ENCODE peak calls at places on chromosomes 2 and 18, in seven cellular contexts. One of them, this sample, is unnamed.

GRCh38 chr2:134466141-134466540 is 212.3 kb downstream of the MGAT5 start:
- DNase-seq in lower lobe of right lung: no peak
- DNase-seq in CD4-positive, alpha-beta T cell: no peak
- DNase-seq in A549: peak
- DNase-seq in CD8-positive, alpha-beta memory T cell: peak
- DNase-seq in upper lobe of right lung: no peak
- DNase-seq in GM12878: peak
- DNase-seq in this sample: no peak

GRCh38 chr2:43266692-43267091 is 40.3 kb upstream of the ZFP36L2 start:
- DNase-seq in CD4-positive, alpha-beta T cell: no peak
- DNase-seq in lower lobe of right lung: peak
- DNase-seq in CD8-positive, alpha-beta memory T cell: no peak
- DNase-seq in upper lobe of right lung: peak
- DNase-seq in A549: no peak
- DNase-seq in GM12878: no peak
- DNase-seq in this sample: no peak

GRCh38 chr2:207505180-207505579 is 24.6 kb upstream of the CREB1 start:
- DNase-seq in A549: no peak
- DNase-seq in CD4-positive, alpha-beta T cell: no peak
- DNase-seq in GM12878: no peak
- DNase-seq in CD8-positive, alpha-beta memory T cell: no peak
- DNase-seq in lower lobe of right lung: no peak
- DNase-seq in upper lobe of right lung: no peak
- DNase-seq in this sample: no peak

GRCh38 chr2:174553811-174554493 is 43.7 kb downstream of the WIPF1 start:
- DNase-seq in A549: no peak
- DNase-seq in lower lobe of right lung: no peak
- DNase-seq in upper lobe of right lung: no peak
- DNase-seq in GM12878: no peak
- DNase-seq in CD4-positive, alpha-beta T cell: no peak
- DNase-seq in CD8-positive, alpha-beta memory T cell: peak
- DNase-seq in this sample: no peak

GRCh38 chr2:159555651-159556392 is 60.5 kb downstream of the BAZ2B start:
- DNase-seq in GM12878: no peak
- DNase-seq in lower lobe of right lung: no peak
- DNase-seq in A549: no peak
- DNase-seq in upper lobe of right lung: no peak
- DNase-seq in CD8-positive, alpha-beta memory T cell: no peak
- DNase-seq in CD4-positive, alpha-beta T cell: no peak
- DNase-seq in this sample: no peak

GRCh38 chr2:183009249-183009899 is 28.9 kb downstream of the NCKAP1 start:
- DNase-seq in upper lobe of right lung: no peak
- DNase-seq in CD8-positive, alpha-beta memory T cell: no peak
- DNase-seq in GM12878: no peak
- DNase-seq in CD4-positive, alpha-beta T cell: no peak
- DNase-seq in A549: no peak
- DNase-seq in lower lobe of right lung: no peak
- DNase-seq in this sample: no peak

GRCh38 chr2:173030541-173031485 is 44.8 kb upstream of the MAP3K20 start:
- DNase-seq in CD4-positive, alpha-beta T cell: no peak
- DNase-seq in CD8-positive, alpha-beta memory T cell: no peak
- DNase-seq in GM12878: no peak
- DNase-seq in A549: no peak
- DNase-seq in upper lobe of right lung: no peak
- DNase-seq in lower lobe of right lung: no peak
- DNase-seq in this sample: no peak

GRCh38 chr2:11433875-11434274 is 32.1 kb downstream of the E2F6 start:
- DNase-seq in GM12878: no peak
- DNase-seq in CD4-positive, alpha-beta T cell: no peak
- DNase-seq in CD8-positive, alpha-beta memory T cell: no peak
- DNase-seq in A549: no peak
- DNase-seq in lower lobe of right lung: no peak
- DNase-seq in upper lobe of right lung: no peak
- DNase-seq in this sample: no peak

GRCh38 chr18:45870419-45870818 is 44.9 kb downstream of the SIGLEC15 start:
- DNase-seq in upper lobe of right lung: no peak
- DNase-seq in GM12878: no peak
- DNase-seq in CD8-positive, alpha-beta memory T cell: no peak
- DNase-seq in lower lobe of right lung: no peak
- DNase-seq in CD4-positive, alpha-beta T cell: no peak
- DNase-seq in A549: no peak
- DNase-seq in this sample: no peak

GRCh38 chr2:240432820-240433801 is 2.4 kb upstream of the GPC1 start:
- DNase-seq in CD8-positive, alpha-beta memory T cell: no peak
- DNase-seq in lower lobe of right lung: peak
- DNase-seq in A549: no peak
- DNase-seq in GM12878: no peak
- DNase-seq in upper lobe of right lung: peak
- DNase-seq in CD4-positive, alpha-beta T cell: peak
- DNase-seq in this sample: no peak

GRCh38 chr2:85015653-85016360 is 44.8 kb downstream of the KCMF1 start:
- DNase-seq in A549: no peak
- DNase-seq in upper lobe of right lung: no peak
- DNase-seq in CD4-positive, alpha-beta T cell: no peak
- DNase-seq in lower lobe of right lung: no peak
- DNase-seq in GM12878: no peak
- DNase-seq in CD8-positive, alpha-beta memory T cell: no peak
- DNase-seq in this sample: no peak

GRCh38 chr2:101330253-101330921 is 21.9 kb upstream of the RNF149 start:
- DNase-seq in lower lobe of right lung: peak
- DNase-seq in upper lobe of right lung: no peak
- DNase-seq in A549: no peak
- DNase-seq in CD4-positive, alpha-beta T cell: peak
- DNase-seq in CD8-positive, alpha-beta memory T cell: no peak
- DNase-seq in GM12878: no peak
- DNase-seq in this sample: peak

GRCh38 chr2:70720124-70720523 is 47.9 kb downstream of the ADD2 start:
- DNase-seq in GM12878: no peak
- DNase-seq in CD8-positive, alpha-beta memory T cell: no peak
- DNase-seq in lower lobe of right lung: no peak
- DNase-seq in upper lobe of right lung: no peak
- DNase-seq in CD4-positive, alpha-beta T cell: no peak
- DNase-seq in A549: no peak
- DNase-seq in this sample: no peak

GRCh38 chr2:217609952-217610351 is 392.8 kb downstream of the TNS1 start:
- DNase-seq in GM12878: no peak
- DNase-seq in lower lobe of right lung: no peak
- DNase-seq in A549: no peak
- DNase-seq in CD8-positive, alpha-beta memory T cell: no peak
- DNase-seq in upper lobe of right lung: no peak
- DNase-seq in CD4-positive, alpha-beta T cell: no peak
- DNase-seq in this sample: no peak

GRCh38 chr2:211591456-211591855 is 947.1 kb downstream of the ERBB4 start:
- DNase-seq in CD4-positive, alpha-beta T cell: no peak
- DNase-seq in CD8-positive, alpha-beta memory T cell: no peak
- DNase-seq in lower lobe of right lung: no peak
- DNase-seq in GM12878: no peak
- DNase-seq in A549: no peak
- DNase-seq in upper lobe of right lung: no peak
- DNase-seq in this sample: no peak

GRCh38 chr18:44324361-44324760 is 356.3 kb upstream of the SETBP1 start:
- DNase-seq in GM12878: no peak
- DNase-seq in lower lobe of right lung: no peak
- DNase-seq in CD8-positive, alpha-beta memory T cell: no peak
- DNase-seq in A549: no peak
- DNase-seq in CD4-positive, alpha-beta T cell: no peak
- DNase-seq in upper lobe of right lung: no peak
- DNase-seq in this sample: no peak

GRCh38 chr2:106111882-106112571 is 82.1 kb downstream of the UXS1 start:
- DNase-seq in GM12878: no peak
- DNase-seq in CD4-positive, alpha-beta T cell: no peak
- DNase-seq in CD8-positive, alpha-beta memory T cell: no peak
- DNase-seq in A549: no peak
- DNase-seq in upper lobe of right lung: no peak
- DNase-seq in lower lobe of right lung: no peak
- DNase-seq in this sample: no peak

GRCh38 chr2:29361255-29361654 is 246.0 kb downstream of the CLIP4 start:
- DNase-seq in lower lobe of right lung: no peak
- DNase-seq in CD8-positive, alpha-beta memory T cell: no peak
- DNase-seq in A549: no peak
- DNase-seq in GM12878: no peak
- DNase-seq in CD4-positive, alpha-beta T cell: no peak
- DNase-seq in upper lobe of right lung: no peak
- DNase-seq in this sample: no peak

GRCh38 chr2:218286570-218287459 is 5.5 kb downstream of the TMBIM1 start:
- DNase-seq in lower lobe of right lung: peak
- DNase-seq in CD8-positive, alpha-beta memory T cell: peak
- DNase-seq in A549: peak
- DNase-seq in CD4-positive, alpha-beta T cell: peak
- DNase-seq in GM12878: peak
- DNase-seq in upper lobe of right lung: peak
- DNase-seq in this sample: peak

GRCh38 chr2:55809875-55810620 is 113.5 kb downstream of the EFEMP1 start:
- DNase-seq in A549: peak
- DNase-seq in CD4-positive, alpha-beta T cell: no peak
- DNase-seq in upper lobe of right lung: no peak
- DNase-seq in lower lobe of right lung: no peak
- DNase-seq in CD8-positive, alpha-beta memory T cell: no peak
- DNase-seq in GM12878: no peak
- DNase-seq in this sample: no peak

DNA sequence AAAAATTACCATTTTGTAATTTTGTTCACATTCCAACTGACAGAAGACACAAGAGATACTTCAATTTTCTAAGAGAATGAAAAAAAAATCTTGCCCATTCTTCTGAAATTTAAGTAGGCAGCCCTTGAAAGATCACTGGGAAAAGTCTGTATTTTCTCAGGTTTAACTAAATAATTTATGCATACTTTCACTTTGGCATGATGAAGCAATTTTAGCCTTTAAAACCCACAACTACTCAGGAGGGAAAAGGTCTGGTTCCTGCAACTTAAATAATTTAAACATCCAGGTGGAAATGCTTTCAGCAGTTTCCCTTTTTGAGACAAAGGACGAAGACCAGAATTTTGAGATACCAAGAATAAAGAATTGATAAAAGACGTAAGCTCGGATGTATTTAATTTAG is 61.4 kb downstream of the ZEB2 start:
- DNase-seq in upper lobe of right lung: no peak
- DNase-seq in A549: no peak
- DNase-seq in GM12878: no peak
- DNase-seq in CD4-positive, alpha-beta T cell: no peak
- DNase-seq in CD8-positive, alpha-beta memory T cell: no peak
- DNase-seq in lower lobe of right lung: no peak
- DNase-seq in this sample: no peak
- H3K27ac ChIP-seq in upper lobe of right lung: no peak
- H3K27ac ChIP-seq in A549: no peak
- H3K27ac ChIP-seq in GM12878: no peak
- H3K27ac ChIP-seq in CD4-positive, alpha-beta T cell: no peak
- H3K27ac ChIP-seq in CD8-positive, alpha-beta memory T cell: no peak
- H3K27ac ChIP-seq in lower lobe of right lung: peak
- H3K27ac ChIP-seq in this sample: peak

DNA sequence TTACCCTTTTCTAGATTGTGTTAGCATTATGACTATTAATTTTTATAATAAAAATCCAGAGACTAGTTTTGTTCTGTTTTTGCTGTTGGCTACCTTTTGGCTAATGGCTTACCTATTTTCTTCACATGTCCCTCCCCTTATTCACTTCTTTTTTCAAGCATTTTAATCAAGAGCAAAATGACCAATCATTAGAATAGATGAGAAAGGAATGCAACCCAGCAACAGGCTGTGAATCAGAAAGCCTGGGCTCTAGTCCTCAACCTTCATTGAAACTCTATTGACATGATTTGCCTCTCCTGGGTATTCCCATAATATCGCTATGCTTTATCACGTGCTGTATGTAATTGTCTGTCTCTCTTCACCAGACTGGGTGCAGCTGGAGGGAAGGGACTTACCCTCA is 370.1 kb downstream of the IRS1 start:
- DNase-seq in A549: no peak
- DNase-seq in GM12878: no peak
- DNase-seq in CD8-positive, alpha-beta memory T cell: no peak
- DNase-seq in upper lobe of right lung: no peak
- DNase-seq in CD4-positive, alpha-beta T cell: no peak
- DNase-seq in lower lobe of right lung: no peak
- DNase-seq in this sample: no peak
- H3K27ac ChIP-seq in A549: peak
- H3K27ac ChIP-seq in GM12878: no peak
- H3K27ac ChIP-seq in CD8-positive, alpha-beta memory T cell: no peak
- H3K27ac ChIP-seq in upper lobe of right lung: no peak
- H3K27ac ChIP-seq in CD4-positive, alpha-beta T cell: no peak
- H3K27ac ChIP-seq in lower lobe of right lung: no peak
- H3K27ac ChIP-seq in this sample: no peak

GRCh38 chr2:121695179-121695451 is 41.6 kb downstream of the NIFK start:
- DNase-seq in GM12878: no peak
- DNase-seq in CD4-positive, alpha-beta T cell: no peak
- DNase-seq in A549: no peak
- DNase-seq in lower lobe of right lung: no peak
- DNase-seq in upper lobe of right lung: no peak
- DNase-seq in CD8-positive, alpha-beta memory T cell: no peak
- DNase-seq in this sample: no peak
- H3K27ac ChIP-seq in GM12878: no peak
- H3K27ac ChIP-seq in CD4-positive, alpha-beta T cell: no peak
- H3K27ac ChIP-seq in A549: peak
- H3K27ac ChIP-seq in lower lobe of right lung: no peak
- H3K27ac ChIP-seq in upper lobe of right lung: no peak
- H3K27ac ChIP-seq in CD8-positive, alpha-beta memory T cell: no peak
- H3K27ac ChIP-seq in this sample: no peak

DNA sequence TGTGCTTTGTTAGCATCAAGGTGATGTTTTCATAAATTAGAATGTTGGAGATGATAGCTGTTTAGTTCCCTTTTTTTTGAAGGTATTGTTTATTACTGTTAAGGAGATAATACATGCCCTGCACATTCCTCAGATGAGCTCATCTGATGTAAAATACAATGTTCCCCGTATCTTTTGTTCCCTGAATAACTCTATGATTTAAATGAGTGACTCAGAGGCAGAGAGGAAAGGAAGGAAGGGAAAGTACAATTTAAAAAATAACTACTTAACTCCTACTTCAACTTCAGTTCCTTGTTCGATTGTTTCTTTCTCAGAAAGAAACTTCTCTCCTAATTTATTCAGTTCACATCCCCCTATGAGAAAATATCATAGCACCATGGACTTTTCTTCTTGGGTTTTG is 208.7 kb downstream of the KCNE4 start:
- DNase-seq in CD8-positive, alpha-beta memory T cell: no peak
- DNase-seq in GM12878: no peak
- DNase-seq in lower lobe of right lung: no peak
- DNase-seq in CD4-positive, alpha-beta T cell: no peak
- DNase-seq in A549: no peak
- DNase-seq in upper lobe of right lung: no peak
- DNase-seq in this sample: no peak
- H3K27ac ChIP-seq in CD8-positive, alpha-beta memory T cell: no peak
- H3K27ac ChIP-seq in GM12878: no peak
- H3K27ac ChIP-seq in lower lobe of right lung: no peak
- H3K27ac ChIP-seq in CD4-positive, alpha-beta T cell: no peak
- H3K27ac ChIP-seq in A549: no peak
- H3K27ac ChIP-seq in upper lobe of right lung: no peak
- H3K27ac ChIP-seq in this sample: no peak

GRCh38 chr2:73033766-73034381 is 37.6 kb downstream of the SFXN5 start:
- DNase-seq in lower lobe of right lung: no peak
- DNase-seq in upper lobe of right lung: no peak
- DNase-seq in GM12878: no peak
- DNase-seq in CD4-positive, alpha-beta T cell: no peak
- DNase-seq in A549: no peak
- DNase-seq in CD8-positive, alpha-beta memory T cell: no peak
- DNase-seq in this sample: no peak
- H3K27ac ChIP-seq in lower lobe of right lung: no peak
- H3K27ac ChIP-seq in upper lobe of right lung: no peak
- H3K27ac ChIP-seq in GM12878: no peak
- H3K27ac ChIP-seq in CD4-positive, alpha-beta T cell: no peak
- H3K27ac ChIP-seq in A549: peak
- H3K27ac ChIP-seq in CD8-positive, alpha-beta memory T cell: no peak
- H3K27ac ChIP-seq in this sample: no peak

GRCh38 chr2:196876364-196876763 is 50.1 kb downstream of the PGAP1 start:
- DNase-seq in CD8-positive, alpha-beta memory T cell: no peak
- DNase-seq in upper lobe of right lung: no peak
- DNase-seq in CD4-positive, alpha-beta T cell: no peak
- DNase-seq in GM12878: no peak
- DNase-seq in lower lobe of right lung: no peak
- DNase-seq in A549: no peak
- DNase-seq in this sample: no peak
- H3K27ac ChIP-seq in CD8-positive, alpha-beta memory T cell: no peak
- H3K27ac ChIP-seq in upper lobe of right lung: no peak
- H3K27ac ChIP-seq in CD4-positive, alpha-beta T cell: no peak
- H3K27ac ChIP-seq in GM12878: no peak
- H3K27ac ChIP-seq in lower lobe of right lung: no peak
- H3K27ac ChIP-seq in A549: no peak
- H3K27ac ChIP-seq in this sample: no peak

This sample was measured in substantia nigra.